ENCODE peak calls at places on chromosomes 6 and 20, in five cellular contexts. Y, T, J, U and H are unnamed samples.

GRCh38 chr20:51097334-51098176 is 74.6 kb upstream of the KCNG1 start:
- DNase-seq in U (no peak), Y (no peak), J (no peak), T (no peak), H (no peak)

GRCh38 chr20:62051166-62051900 is 14.3 kb downstream of the TAF4 start:
- DNase-seq in J (no peak), Y (no peak), T (no peak), U (no peak), H (no peak)

GRCh38 chr6:152635949-152636674 is 1.1 kb downstream of the SYNE1 start:
- DNase-seq in T (peak), J (no peak), Y (no peak), U (no peak), H (no peak)

GRCh38 chr6:55209059-55209458 is 34.7 kb downstream of the HCRTR2 start:
- DNase-seq in U (no peak), J (no peak), Y (no peak), T (no peak), H (no peak)

GRCh38 chr20:47332381-47333206 is 23.9 kb downstream of the ZMYND8 start:
- DNase-seq in Y (no peak), T (no peak), U (no peak), J (no peak), H (no peak)

GRCh38 chr6:23021487-23021886 is 452.1 kb downstream of the HDGFL1 start:
- DNase-seq in T (no peak), J (no peak), Y (no peak), U (no peak), H (no peak)

GRCh38 chr6:47076422-47077344 is 34.6 kb upstream of the ADGRF1 start:
- DNase-seq in Y (no peak), T (no peak), U (no peak), J (no peak), H (no peak)

GRCh38 chr20:57543754-57544153 is 17.2 kb upstream of the PCK1 start:
- DNase-seq in T (no peak), Y (no peak), J (no peak), U (no peak), H (no peak)

GRCh38 chr20:21521596-21522478 is 8.0 kb upstream of the NKX2-2 start:
- DNase-seq in U (no peak), Y (no peak), J (no peak), T (no peak), H (no peak)

GRCh38 chr20:40691566-40692239 is 2.7 kb upstream of the MAFB start:
- DNase-seq in T (no peak), J (no peak), Y (no peak), U (no peak), H (no peak)

GRCh38 chr6:131635384-131636340 is 1.4 kb upstream of the ENPP3 start:
- DNase-seq in U (no peak), Y (no peak), T (no peak), J (no peak), H (no peak)

GRCh38 chr6:44811456-44811855 is 423.9 kb downstream of the CDC5L start:
- DNase-seq in Y (no peak), U (no peak), T (no peak), J (no peak), H (no peak)

GRCh38 chr6:32208996-32209395 is 14.9 kb downstream of the NOTCH4 start:
- DNase-seq in J (no peak), Y (no peak), T (no peak), U (no peak), H (no peak)

GRCh38 chr6:39496951-39497350 is 174.4 kb upstream of the KCNK16 start:
- DNase-seq in T (peak), U (no peak), J (no peak), Y (no peak), H (no peak)

GRCh38 chr20:32189691-32190607 is 17.6 kb downstream of the PLAGL2 start:
- DNase-seq in Y (no peak), J (peak), U (peak), T (peak), H (no peak)

GRCh38 chr20:25439328-25439727 is 31.9 kb downstream of the GINS1 start:
- DNase-seq in J (no peak), T (no peak), U (no peak), Y (no peak), H (no peak)

GRCh38 chr6:33416386-33417126 is 1.4 kb downstream of the CUTA start:
- DNase-seq in U (no peak), Y (no peak), J (no peak), T (no peak), H (no peak)

GRCh38 chr6:27505209-27506027 is 32.5 kb upstream of the ZNF184 start:
- DNase-seq in J (peak), Y (peak), T (no peak), U (peak), H (no peak)

GRCh38 chr6:2220154-2220553 is 25.3 kb downstream of the GMDS start:
- DNase-seq in U (no peak), J (no peak), Y (no peak), T (no peak), H (no peak)

GRCh38 chr20:40743172-40743775 is 54.2 kb upstream of the MAFB start:
- DNase-seq in T (no peak), U (no peak), J (no peak), Y (no peak), H (no peak)

GRCh38 chr20:53639647-53640440 is 46.2 kb upstream of the ZNF217 start:
- DNase-seq in T (no peak), Y (no peak), J (no peak), U (no peak), H (no peak)

GRCh38 chr20:25496968-25497401 is 88.3 kb downstream of the NINL start:
- DNase-seq in Y (no peak), T (no peak), U (no peak), J (no peak), H (no peak)

GRCh38 chr20:38970302-38970701 is 8.2 kb downstream of the DHX35 start:
- DNase-seq in Y (no peak), U (no peak), T (no peak), J (no peak), H (no peak)

GRCh38 chr6:1739680-1740079 is 130.0 kb downstream of the FOXC1 start:
- DNase-seq in J (no peak), Y (no peak), T (no peak), U (no peak), H (no peak)

GRCh38 chr6:39776581-39776980 is 15.6 kb upstream of the DAAM2 start:
- DNase-seq in T (no peak), J (no peak), Y (no peak), U (no peak), H (no peak)

GRCh38 chr20:54028276-54029011 is 42.0 kb downstream of the BCAS1 start:
- DNase-seq in Y (no peak), T (no peak), J (no peak), U (no peak), H (no peak)